ENCODE peak calls at places on chromosomes 11 and 22, in eight cellular contexts. One of them, this sample, is unnamed. For H3K27me3 and H3K9me3, the result is how much of the 10 kb centered on the place peaks cover.

GRCh38 chr11:27184458-27185312 is 144.1 kb downstream of the BBOX1 start:
- DNase-seq in CD4-positive, alpha-beta T cell: no peak
- DNase-seq in heart left ventricle: no peak
- DNase-seq in Peyer's patch: no peak
- DNase-seq in tibial nerve: no peak
- DNase-seq in lower lobe of right lung: no peak
- DNase-seq in esophagus squamous epithelium: no peak
- DNase-seq in ovary: no peak
- DNase-seq in this sample: no peak

GRCh38 chr11:115665958-115666357 is 161.7 kb upstream of the CADM1 start:
- DNase-seq in CD4-positive, alpha-beta T cell: no peak
- DNase-seq in heart left ventricle: no peak
- DNase-seq in Peyer's patch: no peak
- DNase-seq in tibial nerve: no peak
- DNase-seq in lower lobe of right lung: no peak
- DNase-seq in esophagus squamous epithelium: no peak
- DNase-seq in ovary: no peak
- DNase-seq in this sample: no peak

GRCh38 chr22:34429314-34429713 is 509.0 kb upstream of the LARGE1 start:
- DNase-seq in CD4-positive, alpha-beta T cell: no peak
- DNase-seq in heart left ventricle: no peak
- DNase-seq in Peyer's patch: no peak
- DNase-seq in tibial nerve: no peak
- DNase-seq in lower lobe of right lung: no peak
- DNase-seq in esophagus squamous epithelium: no peak
- DNase-seq in ovary: no peak
- DNase-seq in this sample: no peak

GRCh38 chr22:39214383-39215069 is 30.3 kb downstream of the PDGFB start:
- DNase-seq in CD4-positive, alpha-beta T cell: no peak
- DNase-seq in heart left ventricle: no peak
- DNase-seq in Peyer's patch: no peak
- DNase-seq in tibial nerve: no peak
- DNase-seq in lower lobe of right lung: peak
- DNase-seq in esophagus squamous epithelium: no peak
- DNase-seq in ovary: no peak
- DNase-seq in this sample: peak

GRCh38 chr11:102390667-102391449 is 43.8 kb downstream of the BIRC2 start:
- DNase-seq in CD4-positive, alpha-beta T cell: peak
- DNase-seq in heart left ventricle: peak
- DNase-seq in Peyer's patch: peak
- DNase-seq in tibial nerve: peak
- DNase-seq in lower lobe of right lung: peak
- DNase-seq in esophagus squamous epithelium: no peak
- DNase-seq in ovary: no peak
- DNase-seq in this sample: no peak

GRCh38 chr11:126658306-126659056 is 303.0 kb downstream of the ST3GAL4 start:
- DNase-seq in CD4-positive, alpha-beta T cell: no peak
- DNase-seq in heart left ventricle: no peak
- DNase-seq in Peyer's patch: no peak
- DNase-seq in tibial nerve: no peak
- DNase-seq in lower lobe of right lung: no peak
- DNase-seq in esophagus squamous epithelium: no peak
- DNase-seq in ovary: no peak
- DNase-seq in this sample: no peak

GRCh38 chr11:100512475-100512874 is 174.6 kb upstream of the ARHGAP42 start:
- DNase-seq in CD4-positive, alpha-beta T cell: no peak
- DNase-seq in heart left ventricle: no peak
- DNase-seq in Peyer's patch: no peak
- DNase-seq in tibial nerve: no peak
- DNase-seq in lower lobe of right lung: no peak
- DNase-seq in esophagus squamous epithelium: no peak
- DNase-seq in ovary: no peak
- DNase-seq in this sample: no peak

GRCh38 chr22:25122136-25122764 is 77.4 kb upstream of the CRYBB3 start:
- DNase-seq in CD4-positive, alpha-beta T cell: no peak
- DNase-seq in heart left ventricle: no peak
- DNase-seq in Peyer's patch: no peak
- DNase-seq in tibial nerve: no peak
- DNase-seq in lower lobe of right lung: no peak
- DNase-seq in esophagus squamous epithelium: no peak
- DNase-seq in ovary: no peak
- DNase-seq in this sample: no peak

GRCh38 chr11:6812391-6813005 is 13.0 kb upstream of the OR6A2 start:
- DNase-seq in CD4-positive, alpha-beta T cell: peak
- DNase-seq in heart left ventricle: no peak
- DNase-seq in Peyer's patch: peak
- DNase-seq in tibial nerve: peak
- DNase-seq in lower lobe of right lung: no peak
- DNase-seq in esophagus squamous epithelium: no peak
- DNase-seq in ovary: no peak
- DNase-seq in this sample: no peak

GRCh38 chr11:47143322-47143721 is 33.4 kb downstream of the ARFGAP2 start:
- DNase-seq in CD4-positive, alpha-beta T cell: no peak
- DNase-seq in heart left ventricle: no peak
- DNase-seq in Peyer's patch: no peak
- DNase-seq in tibial nerve: peak
- DNase-seq in lower lobe of right lung: no peak
- DNase-seq in esophagus squamous epithelium: no peak
- DNase-seq in ovary: no peak
- DNase-seq in this sample: no peak

GRCh38 chr11:87548797-87549196 is 511.1 kb downstream of the TMEM135 start:
- DNase-seq in CD4-positive, alpha-beta T cell: no peak
- DNase-seq in heart left ventricle: no peak
- DNase-seq in Peyer's patch: no peak
- DNase-seq in tibial nerve: no peak
- DNase-seq in lower lobe of right lung: no peak
- DNase-seq in esophagus squamous epithelium: no peak
- DNase-seq in ovary: no peak
- DNase-seq in this sample: no peak

GRCh38 chr22:38203855-38204497 is 2.2 kb downstream of the MAFF start:
- DNase-seq in CD4-positive, alpha-beta T cell: no peak
- DNase-seq in heart left ventricle: no peak
- DNase-seq in Peyer's patch: no peak
- DNase-seq in tibial nerve: no peak
- DNase-seq in lower lobe of right lung: no peak
- DNase-seq in esophagus squamous epithelium: no peak
- DNase-seq in ovary: no peak
- DNase-seq in this sample: no peak

GRCh38 chr11:109971184-109971523 is 122.0 kb upstream of the ZC3H12C start:
- DNase-seq in CD4-positive, alpha-beta T cell: no peak
- DNase-seq in heart left ventricle: no peak
- DNase-seq in Peyer's patch: no peak
- DNase-seq in tibial nerve: no peak
- DNase-seq in lower lobe of right lung: no peak
- DNase-seq in esophagus squamous epithelium: no peak
- DNase-seq in ovary: no peak
- DNase-seq in this sample: no peak

GRCh38 chr11:78449866-78450265 is 32.2 kb upstream of the GAB2 start:
- DNase-seq in CD4-positive, alpha-beta T cell: no peak
- DNase-seq in heart left ventricle: no peak
- DNase-seq in Peyer's patch: no peak
- DNase-seq in tibial nerve: no peak
- DNase-seq in lower lobe of right lung: no peak
- DNase-seq in esophagus squamous epithelium: no peak
- DNase-seq in ovary: no peak
- DNase-seq in this sample: no peak

GRCh38 chr11:75677275-75677674 is 8.4 kb upstream of the MAP6 start:
- DNase-seq in CD4-positive, alpha-beta T cell: no peak
- DNase-seq in heart left ventricle: no peak
- DNase-seq in Peyer's patch: no peak
- DNase-seq in tibial nerve: no peak
- DNase-seq in lower lobe of right lung: no peak
- DNase-seq in esophagus squamous epithelium: no peak
- DNase-seq in ovary: no peak
- DNase-seq in this sample: no peak

GRCh38 chr11:75668508-75669297 is at the start of gene MAP6:
- DNase-seq in CD4-positive, alpha-beta T cell: no peak
- DNase-seq in heart left ventricle: peak
- DNase-seq in Peyer's patch: no peak
- DNase-seq in tibial nerve: no peak
- DNase-seq in lower lobe of right lung: no peak
- DNase-seq in esophagus squamous epithelium: no peak
- DNase-seq in ovary: no peak
- DNase-seq in this sample: no peak

GRCh38 chr11:75678620-75679259 is 9.9 kb upstream of the MAP6 start:
- DNase-seq in CD4-positive, alpha-beta T cell: no peak
- DNase-seq in heart left ventricle: no peak
- DNase-seq in Peyer's patch: no peak
- DNase-seq in tibial nerve: no peak
- DNase-seq in lower lobe of right lung: no peak
- DNase-seq in esophagus squamous epithelium: no peak
- DNase-seq in ovary: no peak
- DNase-seq in this sample: no peak

GRCh38 chr11:75679566-75679965 is 10.7 kb upstream of the MAP6 start:
- DNase-seq in CD4-positive, alpha-beta T cell: no peak
- DNase-seq in heart left ventricle: no peak
- DNase-seq in Peyer's patch: no peak
- DNase-seq in tibial nerve: no peak
- DNase-seq in lower lobe of right lung: no peak
- DNase-seq in esophagus squamous epithelium: no peak
- DNase-seq in ovary: no peak
- DNase-seq in this sample: no peak

DNA sequence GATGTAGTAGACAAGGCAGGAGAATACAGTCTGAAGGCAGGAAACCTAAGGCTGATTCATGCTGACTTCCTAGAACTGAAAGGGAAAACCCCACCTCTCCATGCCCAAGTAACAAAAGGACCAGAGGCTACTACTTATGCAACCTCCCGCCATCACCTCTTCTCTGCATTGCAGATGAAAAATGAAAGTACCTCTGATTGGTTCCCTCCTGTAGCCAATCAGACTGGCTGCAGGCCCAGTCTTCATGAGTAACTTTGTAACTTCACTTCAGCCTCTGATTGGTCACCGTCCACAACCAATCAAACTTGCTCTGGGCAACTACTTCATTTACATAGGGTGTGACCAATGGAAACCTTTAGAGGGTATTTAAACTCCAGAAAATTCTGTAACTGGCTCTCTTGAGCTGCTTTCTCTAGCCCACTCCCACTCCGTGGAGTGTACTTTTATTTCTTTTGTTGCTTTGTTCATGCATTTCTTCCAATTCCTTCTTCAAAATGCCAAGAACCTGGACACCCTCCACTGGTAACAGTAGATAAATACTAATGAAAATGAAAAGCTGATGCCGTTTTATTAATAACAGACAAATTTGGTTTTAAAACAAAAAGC is 5.2 kb upstream of the MAP6 start:
- DNase-seq in CD4-positive, alpha-beta T cell: no peak
- DNase-seq in heart left ventricle: no peak
- DNase-seq in Peyer's patch: no peak
- DNase-seq in tibial nerve: no peak
- DNase-seq in lower lobe of right lung: no peak
- DNase-seq in esophagus squamous epithelium: no peak
- DNase-seq in ovary: no peak
- DNase-seq in this sample: no peak
- H3K27me3 ChIP-seq in CD4-positive, alpha-beta T cell: under half
- H3K27me3 ChIP-seq in heart left ventricle: under half
- H3K27me3 ChIP-seq in Peyer's patch: under half
- H3K27me3 ChIP-seq in tibial nerve: under half
- H3K27me3 ChIP-seq in lower lobe of right lung: under half
- H3K27me3 ChIP-seq in esophagus squamous epithelium: under half
- H3K27me3 ChIP-seq in ovary: under half
- H3K27me3 ChIP-seq in this sample: under half

DNA sequence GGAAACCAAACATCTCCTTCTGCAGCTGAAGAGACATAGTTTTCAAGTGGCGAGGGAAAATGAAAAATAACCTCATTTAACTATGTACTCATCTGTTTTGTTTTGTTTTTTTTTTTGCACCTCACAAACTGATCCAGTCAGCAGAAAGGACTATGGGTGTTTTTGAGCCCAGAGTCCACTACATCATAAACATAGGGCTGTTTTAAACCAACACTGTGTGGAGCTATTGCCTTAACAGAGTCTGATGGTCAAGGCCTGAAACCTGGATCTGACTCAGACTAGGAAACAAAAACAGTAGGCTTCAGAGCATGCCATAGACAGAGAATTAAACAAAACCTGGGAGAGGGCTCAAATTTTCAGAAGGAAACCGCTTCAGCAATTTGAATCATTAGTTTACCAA is 99.3 kb upstream of the FSHB start:
- DNase-seq in CD4-positive, alpha-beta T cell: no peak
- DNase-seq in heart left ventricle: no peak
- DNase-seq in Peyer's patch: no peak
- DNase-seq in tibial nerve: peak
- DNase-seq in lower lobe of right lung: no peak
- DNase-seq in esophagus squamous epithelium: no peak
- DNase-seq in ovary: no peak
- DNase-seq in this sample: no peak
- TF ChIP-seq CTCF in CD4-positive, alpha-beta T cell: no peak
- TF ChIP-seq CTCF in heart left ventricle: no peak
- TF ChIP-seq CTCF in Peyer's patch: no peak
- TF ChIP-seq CTCF in tibial nerve: no peak
- TF ChIP-seq CTCF in lower lobe of right lung: no peak
- TF ChIP-seq CTCF in esophagus squamous epithelium: no peak
- TF ChIP-seq CTCF in ovary: no peak
- TF ChIP-seq CTCF in this sample: no peak

GRCh38 chr22:47539374-47539773 is 776.9 kb downstream of the TBC1D22A start:
- DNase-seq in CD4-positive, alpha-beta T cell: no peak
- DNase-seq in heart left ventricle: no peak
- DNase-seq in Peyer's patch: no peak
- DNase-seq in tibial nerve: no peak
- DNase-seq in lower lobe of right lung: no peak
- DNase-seq in esophagus squamous epithelium: no peak
- DNase-seq in ovary: no peak
- DNase-seq in this sample: no peak
- H3K9me3 ChIP-seq in CD4-positive, alpha-beta T cell: under half
- H3K9me3 ChIP-seq in heart left ventricle: under half
- H3K9me3 ChIP-seq in Peyer's patch: under half
- H3K9me3 ChIP-seq in tibial nerve: under half
- H3K9me3 ChIP-seq in lower lobe of right lung: under half
- H3K9me3 ChIP-seq in esophagus squamous epithelium: under half
- H3K9me3 ChIP-seq in ovary: under half
- H3K9me3 ChIP-seq in this sample: under half

GRCh38 chr11:34309970-34310369 is 47.8 kb downstream of the ABTB2 start:
- DNase-seq in CD4-positive, alpha-beta T cell: no peak
- DNase-seq in heart left ventricle: no peak
- DNase-seq in Peyer's patch: peak
- DNase-seq in tibial nerve: no peak
- DNase-seq in lower lobe of right lung: no peak
- DNase-seq in esophagus squamous epithelium: no peak
- DNase-seq in ovary: no peak
- DNase-seq in this sample: no peak

GRCh38 chr11:34311126-34311525 is 46.7 kb downstream of the ABTB2 start:
- DNase-seq in CD4-positive, alpha-beta T cell: no peak
- DNase-seq in heart left ventricle: no peak
- DNase-seq in Peyer's patch: no peak
- DNase-seq in tibial nerve: no peak
- DNase-seq in lower lobe of right lung: no peak
- DNase-seq in esophagus squamous epithelium: no peak
- DNase-seq in ovary: no peak
- DNase-seq in this sample: no peak

GRCh38 chr11:34315006-34315793 is 42.6 kb downstream of the ABTB2 start:
- DNase-seq in CD4-positive, alpha-beta T cell: no peak
- DNase-seq in heart left ventricle: no peak
- DNase-seq in Peyer's patch: no peak
- DNase-seq in tibial nerve: no peak
- DNase-seq in lower lobe of right lung: no peak
- DNase-seq in esophagus squamous epithelium: no peak
- DNase-seq in ovary: no peak
- DNase-seq in this sample: no peak

GRCh38 chr11:34314176-34314575 is 43.6 kb downstream of the ABTB2 start:
- DNase-seq in CD4-positive, alpha-beta T cell: no peak
- DNase-seq in heart left ventricle: no peak
- DNase-seq in Peyer's patch: peak
- DNase-seq in tibial nerve: no peak
- DNase-seq in lower lobe of right lung: no peak
- DNase-seq in esophagus squamous epithelium: no peak
- DNase-seq in ovary: no peak
- DNase-seq in this sample: no peak

GRCh38 chr11:34313099-34313517 is 44.7 kb downstream of the ABTB2 start:
- DNase-seq in CD4-positive, alpha-beta T cell: no peak
- DNase-seq in heart left ventricle: no peak
- DNase-seq in Peyer's patch: no peak
- DNase-seq in tibial nerve: no peak
- DNase-seq in lower lobe of right lung: no peak
- DNase-seq in esophagus squamous epithelium: no peak
- DNase-seq in ovary: no peak
- DNase-seq in this sample: no peak
- H3K27me3 ChIP-seq in CD4-positive, alpha-beta T cell: under half
- H3K27me3 ChIP-seq in heart left ventricle: under half
- H3K27me3 ChIP-seq in Peyer's patch: under half
- H3K27me3 ChIP-seq in tibial nerve: under half
- H3K27me3 ChIP-seq in lower lobe of right lung: under half
- H3K27me3 ChIP-seq in esophagus squamous epithelium: under half
- H3K27me3 ChIP-seq in ovary: under half
- H3K27me3 ChIP-seq in this sample: under half